ENCODE peak calls at places on chromosome 3, in nine cellular contexts. One of them, this sample, is unnamed.
A peak's percentile ranks its signal among the peaks of the same experiment; 100 is the strongest.

GRCh38 chr3:52846427-52846983 is 11.7 kb upstream of the MUSTN1 start:
- DNase-seq in NCI-H2081: no peak
- DNase-seq in left ventricle myocardium inferior: no peak
- DNase-seq in iris pigment epithelial cell: no peak
- DNase-seq in HAP-1: no peak
- DNase-seq in upper lobe of left lung: no peak
- DNase-seq in activated CD4-positive, alpha-beta T cell treated with anti-CD3 and anti-CD28 coated beads, Interleukin-2, amount 10 ng/mL, durations not matched to agents 24 days and 14 days: no peak
- DNase-seq in type B pancreatic cell: no peak
- DNase-seq in stimulated activated naive CD8-positive, alpha-beta T cell treated with anti-CD3 and anti-CD28 coated beads, Interleukin-15, amount 100 ng/mL, for 72 hours: no peak
- DNase-seq in this sample: no peak

GRCh38 chr3:52319921-52320595 is 3.9 kb downstream of the DNAH1 start:
- DNase-seq in NCI-H2081: no peak
- DNase-seq in left ventricle myocardium inferior: no peak
- DNase-seq in iris pigment epithelial cell: no peak
- DNase-seq in HAP-1: no peak
- DNase-seq in upper lobe of left lung: no peak
- DNase-seq in activated CD4-positive, alpha-beta T cell treated with anti-CD3 and anti-CD28 coated beads, Interleukin-2, amount 10 ng/mL, durations not matched to agents 24 days and 14 days: no peak
- DNase-seq in type B pancreatic cell: no peak
- DNase-seq in stimulated activated naive CD8-positive, alpha-beta T cell treated with anti-CD3 and anti-CD28 coated beads, Interleukin-15, amount 100 ng/mL, for 72 hours: no peak
- DNase-seq in this sample: no peak

GRCh38 chr3:100665230-100665629 is 44.1 kb upstream of the TFG start:
- DNase-seq in NCI-H2081: no peak
- DNase-seq in left ventricle myocardium inferior: no peak
- DNase-seq in iris pigment epithelial cell: no peak
- DNase-seq in HAP-1: no peak
- DNase-seq in upper lobe of left lung: no peak
- DNase-seq in activated CD4-positive, alpha-beta T cell treated with anti-CD3 and anti-CD28 coated beads, Interleukin-2, amount 10 ng/mL, durations not matched to agents 24 days and 14 days: peak; percentile 86
- DNase-seq in type B pancreatic cell: no peak
- DNase-seq in stimulated activated naive CD8-positive, alpha-beta T cell treated with anti-CD3 and anti-CD28 coated beads, Interleukin-15, amount 100 ng/mL, for 72 hours: peak; percentile 15
- DNase-seq in this sample: peak; percentile 50

GRCh38 chr3:43194490-43195115 is 88.7 kb upstream of the POMGNT2 start:
- DNase-seq in NCI-H2081: no peak
- DNase-seq in left ventricle myocardium inferior: no peak
- DNase-seq in iris pigment epithelial cell: no peak
- DNase-seq in HAP-1: no peak
- DNase-seq in upper lobe of left lung: peak; percentile 29
- DNase-seq in activated CD4-positive, alpha-beta T cell treated with anti-CD3 and anti-CD28 coated beads, Interleukin-2, amount 10 ng/mL, durations not matched to agents 24 days and 14 days: peak; percentile 85
- DNase-seq in type B pancreatic cell: no peak
- DNase-seq in stimulated activated naive CD8-positive, alpha-beta T cell treated with anti-CD3 and anti-CD28 coated beads, Interleukin-15, amount 100 ng/mL, for 72 hours: no peak
- DNase-seq in this sample: peak; percentile 21

GRCh38 chr3:108453541-108454057 is 56.8 kb downstream of the MYH15 start:
- DNase-seq in NCI-H2081: no peak
- DNase-seq in left ventricle myocardium inferior: no peak
- DNase-seq in iris pigment epithelial cell: peak; percentile 36
- DNase-seq in HAP-1: no peak
- DNase-seq in upper lobe of left lung: no peak
- DNase-seq in activated CD4-positive, alpha-beta T cell treated with anti-CD3 and anti-CD28 coated beads, Interleukin-2, amount 10 ng/mL, durations not matched to agents 24 days and 14 days: no peak
- DNase-seq in type B pancreatic cell: no peak
- DNase-seq in stimulated activated naive CD8-positive, alpha-beta T cell treated with anti-CD3 and anti-CD28 coated beads, Interleukin-15, amount 100 ng/mL, for 72 hours: no peak
- DNase-seq in this sample: no peak

GRCh38 chr3:152511904-152512303 is 243.2 kb downstream of the MBNL1 start:
- DNase-seq in NCI-H2081: no peak
- DNase-seq in left ventricle myocardium inferior: no peak
- DNase-seq in iris pigment epithelial cell: no peak
- DNase-seq in HAP-1: no peak
- DNase-seq in upper lobe of left lung: no peak
- DNase-seq in activated CD4-positive, alpha-beta T cell treated with anti-CD3 and anti-CD28 coated beads, Interleukin-2, amount 10 ng/mL, durations not matched to agents 24 days and 14 days: no peak
- DNase-seq in type B pancreatic cell: no peak
- DNase-seq in stimulated activated naive CD8-positive, alpha-beta T cell treated with anti-CD3 and anti-CD28 coated beads, Interleukin-15, amount 100 ng/mL, for 72 hours: no peak
- DNase-seq in this sample: no peak

GRCh38 chr3:86996261-86996955 is 5.5 kb upstream of the VGLL3 start:
- DNase-seq in NCI-H2081: no peak
- DNase-seq in left ventricle myocardium inferior: no peak
- DNase-seq in iris pigment epithelial cell: peak; percentile 93
- DNase-seq in HAP-1: no peak
- DNase-seq in upper lobe of left lung: no peak
- DNase-seq in activated CD4-positive, alpha-beta T cell treated with anti-CD3 and anti-CD28 coated beads, Interleukin-2, amount 10 ng/mL, durations not matched to agents 24 days and 14 days: no peak
- DNase-seq in type B pancreatic cell: no peak
- DNase-seq in stimulated activated naive CD8-positive, alpha-beta T cell treated with anti-CD3 and anti-CD28 coated beads, Interleukin-15, amount 100 ng/mL, for 72 hours: no peak
- DNase-seq in this sample: no peak

GRCh38 chr3:66823532-66823931 is 174.6 kb upstream of the KBTBD8 start:
- DNase-seq in NCI-H2081: no peak
- DNase-seq in left ventricle myocardium inferior: no peak
- DNase-seq in iris pigment epithelial cell: no peak
- DNase-seq in HAP-1: no peak
- DNase-seq in upper lobe of left lung: no peak
- DNase-seq in activated CD4-positive, alpha-beta T cell treated with anti-CD3 and anti-CD28 coated beads, Interleukin-2, amount 10 ng/mL, durations not matched to agents 24 days and 14 days: no peak
- DNase-seq in type B pancreatic cell: no peak
- DNase-seq in stimulated activated naive CD8-positive, alpha-beta T cell treated with anti-CD3 and anti-CD28 coated beads, Interleukin-15, amount 100 ng/mL, for 72 hours: no peak
- DNase-seq in this sample: no peak

GRCh38 chr3:141272906-141273662 is 41.5 kb downstream of the PXYLP1 start:
- DNase-seq in NCI-H2081: no peak
- DNase-seq in left ventricle myocardium inferior: no peak
- DNase-seq in iris pigment epithelial cell: no peak
- DNase-seq in HAP-1: no peak
- DNase-seq in upper lobe of left lung: no peak
- DNase-seq in activated CD4-positive, alpha-beta T cell treated with anti-CD3 and anti-CD28 coated beads, Interleukin-2, amount 10 ng/mL, durations not matched to agents 24 days and 14 days: no peak
- DNase-seq in type B pancreatic cell: no peak
- DNase-seq in stimulated activated naive CD8-positive, alpha-beta T cell treated with anti-CD3 and anti-CD28 coated beads, Interleukin-15, amount 100 ng/mL, for 72 hours: no peak
- DNase-seq in this sample: no peak

GRCh38 chr3:141302364-141303141 is 65.8 kb upstream of the ZBTB38 start:
- DNase-seq in NCI-H2081: no peak
- DNase-seq in left ventricle myocardium inferior: no peak
- DNase-seq in iris pigment epithelial cell: peak; percentile 84
- DNase-seq in HAP-1: no peak
- DNase-seq in upper lobe of left lung: no peak
- DNase-seq in activated CD4-positive, alpha-beta T cell treated with anti-CD3 and anti-CD28 coated beads, Interleukin-2, amount 10 ng/mL, durations not matched to agents 24 days and 14 days: no peak
- DNase-seq in type B pancreatic cell: no peak
- DNase-seq in stimulated activated naive CD8-positive, alpha-beta T cell treated with anti-CD3 and anti-CD28 coated beads, Interleukin-15, amount 100 ng/mL, for 72 hours: no peak
- DNase-seq in this sample: no peak

GRCh38 chr3:34146596-34146995 is 348.2 kb downstream of the PDCD6IP start:
- DNase-seq in NCI-H2081: no peak
- DNase-seq in left ventricle myocardium inferior: no peak
- DNase-seq in iris pigment epithelial cell: no peak
- DNase-seq in HAP-1: no peak
- DNase-seq in upper lobe of left lung: no peak
- DNase-seq in activated CD4-positive, alpha-beta T cell treated with anti-CD3 and anti-CD28 coated beads, Interleukin-2, amount 10 ng/mL, durations not matched to agents 24 days and 14 days: no peak
- DNase-seq in type B pancreatic cell: no peak
- DNase-seq in stimulated activated naive CD8-positive, alpha-beta T cell treated with anti-CD3 and anti-CD28 coated beads, Interleukin-15, amount 100 ng/mL, for 72 hours: no peak
- DNase-seq in this sample: no peak

GRCh38 chr3:141345951-141346817 is 22.1 kb upstream of the ZBTB38 start:
- DNase-seq in NCI-H2081: no peak
- DNase-seq in left ventricle myocardium inferior: no peak
- DNase-seq in iris pigment epithelial cell: no peak
- DNase-seq in HAP-1: no peak
- DNase-seq in upper lobe of left lung: no peak
- DNase-seq in activated CD4-positive, alpha-beta T cell treated with anti-CD3 and anti-CD28 coated beads, Interleukin-2, amount 10 ng/mL, durations not matched to agents 24 days and 14 days: no peak
- DNase-seq in type B pancreatic cell: no peak
- DNase-seq in stimulated activated naive CD8-positive, alpha-beta T cell treated with anti-CD3 and anti-CD28 coated beads, Interleukin-15, amount 100 ng/mL, for 72 hours: no peak
- DNase-seq in this sample: no peak

GRCh38 chr3:50504681-50505080 is 1.2 kb upstream of the CACNA2D2 start:
- DNase-seq in NCI-H2081: no peak
- DNase-seq in left ventricle myocardium inferior: no peak
- DNase-seq in iris pigment epithelial cell: no peak
- DNase-seq in HAP-1: no peak
- DNase-seq in upper lobe of left lung: no peak
- DNase-seq in activated CD4-positive, alpha-beta T cell treated with anti-CD3 and anti-CD28 coated beads, Interleukin-2, amount 10 ng/mL, durations not matched to agents 24 days and 14 days: no peak
- DNase-seq in type B pancreatic cell: no peak
- DNase-seq in stimulated activated naive CD8-positive, alpha-beta T cell treated with anti-CD3 and anti-CD28 coated beads, Interleukin-15, amount 100 ng/mL, for 72 hours: no peak
- DNase-seq in this sample: no peak

GRCh38 chr3:100354850-100355249 is 20.3 kb downstream of the NIT2 start:
- DNase-seq in NCI-H2081: no peak
- DNase-seq in left ventricle myocardium inferior: no peak
- DNase-seq in iris pigment epithelial cell: peak; percentile 73
- DNase-seq in HAP-1: no peak
- DNase-seq in upper lobe of left lung: no peak
- DNase-seq in activated CD4-positive, alpha-beta T cell treated with anti-CD3 and anti-CD28 coated beads, Interleukin-2, amount 10 ng/mL, durations not matched to agents 24 days and 14 days: no peak
- DNase-seq in type B pancreatic cell: no peak
- DNase-seq in stimulated activated naive CD8-positive, alpha-beta T cell treated with anti-CD3 and anti-CD28 coated beads, Interleukin-15, amount 100 ng/mL, for 72 hours: no peak
- DNase-seq in this sample: no peak

GRCh38 chr3:182728248-182728647 is 65.1 kb upstream of the ATP11B start:
- DNase-seq in NCI-H2081: no peak
- DNase-seq in left ventricle myocardium inferior: no peak
- DNase-seq in iris pigment epithelial cell: no peak
- DNase-seq in HAP-1: no peak
- DNase-seq in upper lobe of left lung: no peak
- DNase-seq in activated CD4-positive, alpha-beta T cell treated with anti-CD3 and anti-CD28 coated beads, Interleukin-2, amount 10 ng/mL, durations not matched to agents 24 days and 14 days: no peak
- DNase-seq in type B pancreatic cell: no peak
- DNase-seq in stimulated activated naive CD8-positive, alpha-beta T cell treated with anti-CD3 and anti-CD28 coated beads, Interleukin-15, amount 100 ng/mL, for 72 hours: no peak
- DNase-seq in this sample: no peak

GRCh38 chr3:61944736-61945135 is 383.4 kb downstream of the PTPRG start:
- DNase-seq in NCI-H2081: no peak
- DNase-seq in left ventricle myocardium inferior: no peak
- DNase-seq in iris pigment epithelial cell: no peak
- DNase-seq in HAP-1: no peak
- DNase-seq in upper lobe of left lung: no peak
- DNase-seq in activated CD4-positive, alpha-beta T cell treated with anti-CD3 and anti-CD28 coated beads, Interleukin-2, amount 10 ng/mL, durations not matched to agents 24 days and 14 days: no peak
- DNase-seq in type B pancreatic cell: no peak
- DNase-seq in stimulated activated naive CD8-positive, alpha-beta T cell treated with anti-CD3 and anti-CD28 coated beads, Interleukin-15, amount 100 ng/mL, for 72 hours: no peak
- DNase-seq in this sample: no peak

GRCh38 chr3:72996473-72997333 is at the start of gene PPP4R2:
- DNase-seq in NCI-H2081: peak; percentile 75
- DNase-seq in left ventricle myocardium inferior: peak; percentile 89
- DNase-seq in iris pigment epithelial cell: peak; percentile 87
- DNase-seq in HAP-1: peak; percentile 83
- DNase-seq in upper lobe of left lung: peak; percentile 87
- DNase-seq in activated CD4-positive, alpha-beta T cell treated with anti-CD3 and anti-CD28 coated beads, Interleukin-2, amount 10 ng/mL, durations not matched to agents 24 days and 14 days: peak; percentile 98
- DNase-seq in type B pancreatic cell: peak; percentile 94
- DNase-seq in stimulated activated naive CD8-positive, alpha-beta T cell treated with anti-CD3 and anti-CD28 coated beads, Interleukin-15, amount 100 ng/mL, for 72 hours: peak; percentile 92
- DNase-seq in this sample: peak; percentile 90

GRCh38 chr3:107904536-107905066 is 186.2 kb downstream of the CD47 start:
- DNase-seq in NCI-H2081: no peak
- DNase-seq in left ventricle myocardium inferior: no peak
- DNase-seq in iris pigment epithelial cell: no peak
- DNase-seq in HAP-1: no peak
- DNase-seq in upper lobe of left lung: no peak
- DNase-seq in activated CD4-positive, alpha-beta T cell treated with anti-CD3 and anti-CD28 coated beads, Interleukin-2, amount 10 ng/mL, durations not matched to agents 24 days and 14 days: peak; percentile 40
- DNase-seq in type B pancreatic cell: no peak
- DNase-seq in stimulated activated naive CD8-positive, alpha-beta T cell treated with anti-CD3 and anti-CD28 coated beads, Interleukin-15, amount 100 ng/mL, for 72 hours: no peak
- DNase-seq in this sample: no peak

GRCh38 chr3:151428386-151428785 is 32.5 kb downstream of the IGSF10 start:
- DNase-seq in NCI-H2081: no peak
- DNase-seq in left ventricle myocardium inferior: no peak
- DNase-seq in iris pigment epithelial cell: no peak
- DNase-seq in HAP-1: no peak
- DNase-seq in upper lobe of left lung: no peak
- DNase-seq in activated CD4-positive, alpha-beta T cell treated with anti-CD3 and anti-CD28 coated beads, Interleukin-2, amount 10 ng/mL, durations not matched to agents 24 days and 14 days: no peak
- DNase-seq in type B pancreatic cell: no peak
- DNase-seq in stimulated activated naive CD8-positive, alpha-beta T cell treated with anti-CD3 and anti-CD28 coated beads, Interleukin-15, amount 100 ng/mL, for 72 hours: no peak
- DNase-seq in this sample: no peak

GRCh38 chr3:134035836-134036235 is 6.1 kb upstream of the SLCO2A1 start:
- DNase-seq in NCI-H2081: no peak
- DNase-seq in left ventricle myocardium inferior: no peak
- DNase-seq in iris pigment epithelial cell: no peak
- DNase-seq in HAP-1: no peak
- DNase-seq in upper lobe of left lung: no peak
- DNase-seq in activated CD4-positive, alpha-beta T cell treated with anti-CD3 and anti-CD28 coated beads, Interleukin-2, amount 10 ng/mL, durations not matched to agents 24 days and 14 days: no peak
- DNase-seq in type B pancreatic cell: no peak
- DNase-seq in stimulated activated naive CD8-positive, alpha-beta T cell treated with anti-CD3 and anti-CD28 coated beads, Interleukin-15, amount 100 ng/mL, for 72 hours: no peak
- DNase-seq in this sample: no peak

GRCh38 chr3:75192065-75192658 is 472.0 kb upstream of the FRG2C start:
- DNase-seq in NCI-H2081: peak; percentile 5
- DNase-seq in left ventricle myocardium inferior: no peak
- DNase-seq in iris pigment epithelial cell: peak; percentile 22
- DNase-seq in HAP-1: no peak
- DNase-seq in upper lobe of left lung: peak; percentile 29
- DNase-seq in activated CD4-positive, alpha-beta T cell treated with anti-CD3 and anti-CD28 coated beads, Interleukin-2, amount 10 ng/mL, durations not matched to agents 24 days and 14 days: peak; percentile 86
- DNase-seq in type B pancreatic cell: no peak
- DNase-seq in stimulated activated naive CD8-positive, alpha-beta T cell treated with anti-CD3 and anti-CD28 coated beads, Interleukin-15, amount 100 ng/mL, for 72 hours: peak; percentile 10
- DNase-seq in this sample: peak; percentile 18

GRCh38 chr3:96657710-96658109 is 156.7 kb upstream of the EPHA6 start:
- DNase-seq in NCI-H2081: no peak
- DNase-seq in left ventricle myocardium inferior: no peak
- DNase-seq in iris pigment epithelial cell: no peak
- DNase-seq in HAP-1: no peak
- DNase-seq in upper lobe of left lung: no peak
- DNase-seq in activated CD4-positive, alpha-beta T cell treated with anti-CD3 and anti-CD28 coated beads, Interleukin-2, amount 10 ng/mL, durations not matched to agents 24 days and 14 days: no peak
- DNase-seq in type B pancreatic cell: no peak
- DNase-seq in stimulated activated naive CD8-positive, alpha-beta T cell treated with anti-CD3 and anti-CD28 coated beads, Interleukin-15, amount 100 ng/mL, for 72 hours: no peak
- DNase-seq in this sample: no peak

GRCh38 chr3:18559323-18559972 is 134.3 kb upstream of the SATB1 start:
- DNase-seq in NCI-H2081: peak; percentile 56
- DNase-seq in left ventricle myocardium inferior: no peak
- DNase-seq in iris pigment epithelial cell: peak; percentile 30
- DNase-seq in HAP-1: peak; percentile 58
- DNase-seq in upper lobe of left lung: peak; percentile 40
- DNase-seq in activated CD4-positive, alpha-beta T cell treated with anti-CD3 and anti-CD28 coated beads, Interleukin-2, amount 10 ng/mL, durations not matched to agents 24 days and 14 days: peak; percentile 80
- DNase-seq in type B pancreatic cell: no peak
- DNase-seq in stimulated activated naive CD8-positive, alpha-beta T cell treated with anti-CD3 and anti-CD28 coated beads, Interleukin-15, amount 100 ng/mL, for 72 hours: peak; percentile 20
- DNase-seq in this sample: peak; percentile 26

GRCh38 chr3:71466483-71466882 is 117.0 kb downstream of the FOXP1 start:
- DNase-seq in NCI-H2081: no peak
- DNase-seq in left ventricle myocardium inferior: no peak
- DNase-seq in iris pigment epithelial cell: peak; percentile 17
- DNase-seq in HAP-1: no peak
- DNase-seq in upper lobe of left lung: no peak
- DNase-seq in activated CD4-positive, alpha-beta T cell treated with anti-CD3 and anti-CD28 coated beads, Interleukin-2, amount 10 ng/mL, durations not matched to agents 24 days and 14 days: no peak
- DNase-seq in type B pancreatic cell: no peak
- DNase-seq in stimulated activated naive CD8-positive, alpha-beta T cell treated with anti-CD3 and anti-CD28 coated beads, Interleukin-15, amount 100 ng/mL, for 72 hours: no peak
- DNase-seq in this sample: no peak

GRCh38 chr3:174153875-174154274 is 705.3 kb upstream of the NAALADL2 start:
- DNase-seq in NCI-H2081: no peak
- DNase-seq in left ventricle myocardium inferior: no peak
- DNase-seq in iris pigment epithelial cell: no peak
- DNase-seq in HAP-1: no peak
- DNase-seq in upper lobe of left lung: no peak
- DNase-seq in activated CD4-positive, alpha-beta T cell treated with anti-CD3 and anti-CD28 coated beads, Interleukin-2, amount 10 ng/mL, durations not matched to agents 24 days and 14 days: no peak
- DNase-seq in type B pancreatic cell: no peak
- DNase-seq in stimulated activated naive CD8-positive, alpha-beta T cell treated with anti-CD3 and anti-CD28 coated beads, Interleukin-15, amount 100 ng/mL, for 72 hours: no peak
- DNase-seq in this sample: no peak

GRCh38 chr3:117234321-117234720 is 524.7 kb downstream of the TUSC7 start:
- DNase-seq in NCI-H2081: no peak
- DNase-seq in left ventricle myocardium inferior: no peak
- DNase-seq in iris pigment epithelial cell: no peak
- DNase-seq in HAP-1: peak; percentile 97
- DNase-seq in upper lobe of left lung: no peak
- DNase-seq in activated CD4-positive, alpha-beta T cell treated with anti-CD3 and anti-CD28 coated beads, Interleukin-2, amount 10 ng/mL, durations not matched to agents 24 days and 14 days: no peak
- DNase-seq in type B pancreatic cell: no peak
- DNase-seq in stimulated activated naive CD8-positive, alpha-beta T cell treated with anti-CD3 and anti-CD28 coated beads, Interleukin-15, amount 100 ng/mL, for 72 hours: no peak
- DNase-seq in this sample: no peak

GRCh38 chr3:109608574-109608973 is 271.2 kb upstream of the DPPA4 start:
- DNase-seq in NCI-H2081: no peak
- DNase-seq in left ventricle myocardium inferior: no peak
- DNase-seq in iris pigment epithelial cell: no peak
- DNase-seq in HAP-1: no peak
- DNase-seq in upper lobe of left lung: no peak
- DNase-seq in activated CD4-positive, alpha-beta T cell treated with anti-CD3 and anti-CD28 coated beads, Interleukin-2, amount 10 ng/mL, durations not matched to agents 24 days and 14 days: no peak
- DNase-seq in type B pancreatic cell: no peak
- DNase-seq in stimulated activated naive CD8-positive, alpha-beta T cell treated with anti-CD3 and anti-CD28 coated beads, Interleukin-15, amount 100 ng/mL, for 72 hours: no peak
- DNase-seq in this sample: no peak

GRCh38 chr3:152183473-152183872 is 85.3 kb upstream of the MBNL1 start:
- DNase-seq in NCI-H2081: peak; percentile 39
- DNase-seq in left ventricle myocardium inferior: peak; percentile 39
- DNase-seq in iris pigment epithelial cell: no peak
- DNase-seq in HAP-1: peak; percentile 51
- DNase-seq in upper lobe of left lung: no peak
- DNase-seq in activated CD4-positive, alpha-beta T cell treated with anti-CD3 and anti-CD28 coated beads, Interleukin-2, amount 10 ng/mL, durations not matched to agents 24 days and 14 days: peak; percentile 81
- DNase-seq in type B pancreatic cell: no peak
- DNase-seq in stimulated activated naive CD8-positive, alpha-beta T cell treated with anti-CD3 and anti-CD28 coated beads, Interleukin-15, amount 100 ng/mL, for 72 hours: peak; percentile 49
- DNase-seq in this sample: no peak

GRCh38 chr3:194212869-194213320 is 76.9 kb downstream of the HES1 start:
- DNase-seq in NCI-H2081: no peak
- DNase-seq in left ventricle myocardium inferior: no peak
- DNase-seq in iris pigment epithelial cell: no peak
- DNase-seq in HAP-1: peak; percentile 84
- DNase-seq in upper lobe of left lung: no peak
- DNase-seq in activated CD4-positive, alpha-beta T cell treated with anti-CD3 and anti-CD28 coated beads, Interleukin-2, amount 10 ng/mL, durations not matched to agents 24 days and 14 days: no peak
- DNase-seq in type B pancreatic cell: no peak
- DNase-seq in stimulated activated naive CD8-positive, alpha-beta T cell treated with anti-CD3 and anti-CD28 coated beads, Interleukin-15, amount 100 ng/mL, for 72 hours: no peak
- DNase-seq in this sample: no peak

GRCh38 chr3:129688310-129688895 is 81.9 kb upstream of the PLXND1 start:
- DNase-seq in NCI-H2081: peak; percentile 86
- DNase-seq in left ventricle myocardium inferior: peak; percentile 77
- DNase-seq in iris pigment epithelial cell: peak; percentile 64
- DNase-seq in HAP-1: peak; percentile 63
- DNase-seq in upper lobe of left lung: peak; percentile 31
- DNase-seq in activated CD4-positive, alpha-beta T cell treated with anti-CD3 and anti-CD28 coated beads, Interleukin-2, amount 10 ng/mL, durations not matched to agents 24 days and 14 days: no peak
- DNase-seq in type B pancreatic cell: no peak
- DNase-seq in stimulated activated naive CD8-positive, alpha-beta T cell treated with anti-CD3 and anti-CD28 coated beads, Interleukin-15, amount 100 ng/mL, for 72 hours: no peak
- DNase-seq in this sample: no peak

GRCh38 chr3:10927551-10927950 is 65.0 kb upstream of the SLC6A1 start:
- DNase-seq in NCI-H2081: no peak
- DNase-seq in left ventricle myocardium inferior: no peak
- DNase-seq in iris pigment epithelial cell: no peak
- DNase-seq in HAP-1: no peak
- DNase-seq in upper lobe of left lung: peak; percentile 18
- DNase-seq in activated CD4-positive, alpha-beta T cell treated with anti-CD3 and anti-CD28 coated beads, Interleukin-2, amount 10 ng/mL, durations not matched to agents 24 days and 14 days: no peak
- DNase-seq in type B pancreatic cell: no peak
- DNase-seq in stimulated activated naive CD8-positive, alpha-beta T cell treated with anti-CD3 and anti-CD28 coated beads, Interleukin-15, amount 100 ng/mL, for 72 hours: no peak
- DNase-seq in this sample: no peak